ENCODE peak calls at places on chromosomes 1 and 21, in five cellular contexts. K, W, I, F and D are unnamed samples.

GRCh38 chr1:220528679-220529529 is 968 bp downstream of the MARK1 start:
- DNase-seq in K (peak), F (peak), W (peak), I (no peak), D (no peak)

GRCh38 chr21:46056450-46056903 is 41.4 kb upstream of the COL6A2 start:
- DNase-seq in F (peak), W (no peak), I (no peak), K (peak), D (no peak)

GRCh38 chr1:6794164-6794563 is 8.9 kb downstream of the CAMTA1 start:
- DNase-seq in W (peak), F (peak), I (peak), K (peak), D (peak)

GRCh38 chr1:112803906-112804762 is 89.0 kb upstream of the PPM1J start:
- DNase-seq in I (peak), K (peak), F (peak), W (peak), D (peak)

GRCh38 chr1:50213505-50213904 is 104.8 kb downstream of the ELAVL4 start:
- DNase-seq in I (no peak), K (no peak), W (no peak), F (no peak), D (no peak)

GRCh38 chr1:110286564-110286963 is 52.6 kb upstream of the RBM15 start:
- DNase-seq in I (no peak), F (no peak), W (no peak), K (no peak), D (no peak)

GRCh38 chr1:119046429-119047039 is 58.4 kb upstream of the TBX15 start:
- DNase-seq in W (no peak), I (no peak), K (no peak), F (peak), D (no peak)

GRCh38 chr1:165138960-165139359 is 217.6 kb downstream of the LMX1A start:
- DNase-seq in K (no peak), F (peak), W (no peak), I (no peak), D (no peak)

GRCh38 chr1:2290595-2291510 is 62.7 kb downstream of the SKI start:
- DNase-seq in K (no peak), F (peak), W (no peak), I (peak), D (no peak)

GRCh38 chr1:155691992-155692528 is 3.2 kb downstream of the DAP3 start:
- DNase-seq in W (no peak), I (no peak), K (no peak), F (no peak), D (no peak)

GRCh38 chr1:27137544-27138075 is 17.3 kb downstream of the SLC9A1 start:
- DNase-seq in F (peak), K (peak), W (no peak), I (no peak), D (no peak)

GRCh38 chr1:158019177-158019868 is 25.9 kb downstream of the KIRREL1 start:
- DNase-seq in F (peak), K (peak), I (no peak), W (peak), D (peak)

GRCh38 chr21:42534361-42534900 is 20.8 kb downstream of the SLC37A1 start:
- DNase-seq in K (no peak), I (no peak), W (no peak), F (no peak), D (no peak)

GRCh38 chr1:30662291-30662840 is 61.0 kb downstream of the MATN1 start:
- DNase-seq in F (no peak), W (no peak), K (no peak), I (no peak), D (no peak)

GRCh38 chr1:220876511-220877347 is 2.5 kb upstream of the HLX start:
- DNase-seq in K (peak), W (peak), I (no peak), F (no peak), D (no peak)

GRCh38 chr21:45950740-45951515 is 30.6 kb upstream of the COL6A1 start:
- DNase-seq in F (peak), I (no peak), K (peak), W (no peak), D (peak)

GRCh38 chr1:73998348-73998959 is 199.5 kb downstream of the LRRIQ3 start:
- DNase-seq in K (peak), W (peak), I (peak), F (peak), D (peak)

GRCh38 chr1:48069662-48070432 is 72.7 kb upstream of the TRABD2B start:
- DNase-seq in K (no peak), F (peak), I (no peak), W (no peak), D (no peak)

GRCh38 chr1:230681599-230681998 is 32.3 kb downstream of the AGT start:
- DNase-seq in I (no peak), W (no peak), K (peak), F (peak), D (peak)

DNA sequence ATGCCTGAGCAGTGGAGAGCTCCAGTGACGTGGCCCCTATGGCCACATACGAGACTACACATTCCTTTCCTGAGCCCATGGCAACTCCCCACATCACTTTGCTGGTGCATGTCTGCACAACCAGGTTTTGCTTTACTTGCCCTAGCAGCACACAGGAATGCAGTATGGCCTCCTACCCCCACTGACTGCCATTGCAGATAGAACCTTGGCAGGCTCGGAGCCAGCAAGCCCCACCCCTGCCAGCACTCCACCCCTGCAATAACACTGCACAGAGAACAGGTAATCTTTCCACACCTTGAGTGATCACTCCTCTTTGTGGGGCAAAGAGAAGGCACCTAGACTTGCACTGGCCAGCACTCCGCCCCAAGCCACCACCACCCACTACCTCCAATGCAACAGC is 531.9 kb upstream of the CAMK1G start:
- DNase-seq in I (no peak), K (no peak), F (no peak), W (no peak), D (no peak)
- TF ChIP-seq EZH2phosphoT487 in I (no peak), K (no peak), F (no peak), W (no peak), D (no peak)

DNA sequence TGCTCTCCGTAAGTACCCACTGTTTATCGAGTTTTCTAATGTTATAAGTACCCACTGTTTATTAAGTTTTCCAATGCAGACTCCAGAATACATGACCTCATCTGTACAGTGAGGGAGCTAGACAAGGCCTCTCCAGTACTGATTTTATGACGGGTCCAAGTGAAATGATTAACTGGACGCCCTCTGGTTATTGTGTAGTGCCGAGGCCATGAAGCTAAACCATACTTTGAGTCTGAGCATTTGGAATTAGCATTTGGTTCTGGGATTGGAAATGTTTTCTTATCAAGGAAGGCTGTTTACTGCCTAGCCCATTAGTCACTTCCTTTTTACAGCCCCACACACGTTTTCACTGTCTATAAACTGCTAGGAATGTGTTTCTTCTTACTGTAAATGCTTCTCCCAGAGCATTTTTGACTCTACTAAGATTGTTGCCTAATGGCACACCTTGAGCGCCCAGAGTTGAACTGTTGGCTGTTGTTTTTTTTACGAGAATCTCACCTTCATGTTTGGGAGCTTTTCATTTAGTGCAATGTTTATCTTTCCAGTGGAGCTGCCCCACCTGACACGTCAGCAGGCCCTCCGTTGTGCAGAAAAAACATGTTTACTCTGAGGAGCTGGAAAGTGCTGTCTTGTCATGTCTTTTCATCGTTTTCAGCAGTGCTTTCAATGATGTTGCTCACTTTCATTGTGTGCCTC is 26.9 kb downstream of the SPATA46 start:
- DNase-seq in W (no peak), K (peak), I (no peak), F (peak), D (peak)
- TF ChIP-seq EZH2phosphoT487 in W (no peak), K (no peak), I (no peak), F (no peak), D (no peak)

DNA sequence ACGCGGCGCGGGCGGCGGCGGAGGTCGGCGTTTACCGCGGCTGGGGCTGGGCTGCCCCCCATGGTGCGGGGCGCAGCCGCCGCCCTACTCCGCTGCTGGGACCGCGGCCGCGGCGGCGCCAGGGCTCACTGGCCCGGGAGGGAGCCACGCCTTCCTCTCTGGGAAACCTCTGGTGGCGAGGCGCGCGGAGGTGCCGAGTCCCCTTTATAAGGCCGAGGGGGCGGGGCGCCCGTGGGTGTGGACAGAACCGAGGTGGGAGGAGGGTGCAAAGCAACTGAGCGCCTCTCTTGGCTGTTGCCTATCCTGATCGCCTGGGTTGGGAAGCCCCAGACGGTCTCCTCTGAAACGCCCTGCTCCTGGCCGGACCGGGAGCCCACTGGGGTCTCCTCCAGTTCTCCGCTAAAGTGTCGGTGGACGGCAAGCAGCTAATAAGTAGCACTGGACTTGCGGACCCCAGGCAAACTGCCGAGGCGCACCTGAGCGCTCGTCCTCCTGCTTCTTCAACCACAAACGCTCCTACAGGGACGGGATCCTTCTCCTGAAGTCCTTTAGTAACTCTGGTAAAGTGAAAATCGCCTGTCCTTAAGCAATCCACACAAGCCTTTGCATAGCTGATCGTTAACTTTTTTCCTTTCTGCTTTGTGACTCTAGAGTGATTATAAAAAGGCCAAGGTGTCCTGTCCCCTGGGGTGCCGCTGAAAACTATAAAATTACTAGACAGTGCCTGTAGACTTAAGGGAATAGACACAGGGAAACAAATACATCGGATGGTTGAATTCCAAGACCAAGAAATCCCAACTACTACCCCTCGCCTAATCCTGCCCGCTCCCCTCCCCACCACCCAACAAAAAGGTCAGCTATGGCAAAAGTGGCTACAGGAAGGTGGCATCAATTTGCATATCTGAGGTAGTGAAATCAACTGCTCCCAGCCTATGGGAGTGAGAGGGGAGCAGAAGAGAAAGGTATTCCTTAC is at the start of gene PTGER3:
- DNase-seq in K (peak), F (peak), W (peak), I (no peak), D (no peak)
- TF ChIP-seq EZH2phosphoT487 in K (no peak), F (no peak), W (no peak), I (no peak), D (no peak)

GRCh38 chr1:183234660-183235476 is 48.8 kb downstream of the LAMC2 start:
- DNase-seq in K (peak), F (peak), W (peak), I (no peak), D (peak)

GRCh38 chr1:183236158-183236725 is 50.2 kb downstream of the LAMC2 start:
- DNase-seq in W (peak), F (no peak), I (no peak), K (peak), D (no peak)

GRCh38 chr1:183237046-183237445 is 51.0 kb downstream of the LAMC2 start:
- DNase-seq in K (no peak), F (peak), I (no peak), W (no peak), D (no peak)

GRCh38 chr1:183233113-183233512 is 47.0 kb downstream of the LAMC2 start:
- DNase-seq in W (no peak), K (no peak), I (no peak), F (no peak), D (no peak)

DNA sequence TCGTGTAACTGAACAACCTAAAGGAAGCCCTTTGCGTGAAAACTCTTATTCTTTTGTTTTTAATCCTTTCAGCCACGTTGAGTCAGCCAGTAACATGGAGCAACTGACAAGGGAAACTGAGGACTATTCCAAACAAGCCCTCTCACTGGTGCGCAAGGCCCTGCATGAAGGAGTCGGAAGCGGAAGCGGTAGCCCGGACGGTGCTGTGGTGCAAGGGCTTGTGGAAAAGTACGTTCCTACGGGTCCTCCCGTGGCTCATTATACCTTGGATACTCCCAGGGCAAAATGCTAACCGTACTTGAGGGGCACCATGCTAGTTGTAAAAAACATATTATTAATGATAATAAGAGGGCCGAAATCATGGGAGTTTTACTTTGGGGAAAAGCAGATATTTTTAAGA is 49.4 kb downstream of the LAMC2 start:
- DNase-seq in K (no peak), W (no peak), F (no peak), I (no peak), D (no peak)
- TF ChIP-seq EZH2phosphoT487 in K (no peak), W (no peak), F (no peak), I (no peak), D (no peak)

GRCh38 chr1:153488731-153489130 is 28.3 kb upstream of the S100A7 start:
- DNase-seq in I (no peak), F (peak), W (no peak), K (no peak), D (no peak)
- TF ChIP-seq EZH2phosphoT487 in I (no peak), F (no peak), W (no peak), K (no peak), D (no peak)

GRCh38 chr1:201281573-201281972 is 1.7 kb upstream of the PKP1 start:
- DNase-seq in F (no peak), K (no peak), I (no peak), W (no peak), D (no peak)

GRCh38 chr1:201280884-201281283 is 2.4 kb upstream of the PKP1 start:
- DNase-seq in F (no peak), W (no peak), K (no peak), I (no peak), D (no peak)

GRCh38 chr1:201277441-201277840 is 5.9 kb upstream of the PKP1 start:
- DNase-seq in W (no peak), F (no peak), I (no peak), K (no peak), D (no peak)

GRCh38 chr1:201276891-201277290 is 6.4 kb upstream of the PKP1 start:
- DNase-seq in I (no peak), F (no peak), W (no peak), K (no peak), D (no peak)

GRCh38 chr1:201279313-201279712 is 4.0 kb upstream of the PKP1 start:
- DNase-seq in F (peak), I (no peak), W (no peak), K (no peak), D (no peak)
- TF ChIP-seq EZH2phosphoT487 in F (no peak), I (no peak), W (no peak), K (no peak), D (no peak)

GRCh38 chr21:34703566-34703965 is 34.8 kb downstream of the CLIC6 start:
- DNase-seq in W (no peak), I (no peak), F (no peak), K (no peak), D (no peak)

GRCh38 chr21:34705032-34705431 is 36.2 kb downstream of the CLIC6 start:
- DNase-seq in W (no peak), I (no peak), K (no peak), F (peak), D (no peak)

GRCh38 chr21:34706337-34706736 is 37.5 kb downstream of the CLIC6 start:
- DNase-seq in F (no peak), W (no peak), K (no peak), I (no peak), D (no peak)

GRCh38 chr21:34704119-34704518 is 35.3 kb downstream of the CLIC6 start:
- DNase-seq in W (no peak), F (peak), K (no peak), I (no peak), D (no peak)

GRCh38 chr21:34707876-34708325 is 39.1 kb downstream of the CLIC6 start:
- DNase-seq in F (no peak), W (no peak), I (peak), K (no peak), D (no peak)
- TF ChIP-seq EZH2phosphoT487 in F (no peak), W (no peak), I (no peak), K (no peak), D (no peak)